ENCODE peak calls at places on chromosomes 13 and 19, in eight cellular contexts. I is heart left ventricle; W is CD4-positive, alpha-beta T cell; D is upper lobe of right lung; Y is brain microvascular endothelial cell; H is left lung; P is omental fat pad; A is sigmoid colon. S is an unnamed sample.

GRCh38 chr19:43774103-43774939 is 6.5 kb downstream of the KCNN4 start:
- DNase-seq in D (peak; percentile 85), P (no peak), Y (peak; percentile 61), I (peak; percentile 59), A (no peak), H (peak; percentile 87), W (no peak), S (no peak)

GRCh38 chr13:54965881-54966280 is 1937.3 kb downstream of the OLFM4 start:
- DNase-seq in P (no peak), D (no peak), H (no peak), Y (no peak), A (no peak), I (no peak), W (no peak), S (peak; percentile 3)

GRCh38 chr19:17075860-17076538 is 422 bp downstream of the MYO9B start:
- DNase-seq in W (peak; percentile 28), Y (peak; percentile 12), H (peak; percentile 88), D (peak; percentile 78), A (peak; percentile 79), I (peak; percentile 48), P (no peak), S (no peak)

GRCh38 chr13:38662362-38662761 is 24.5 kb upstream of the FREM2 start:
- DNase-seq in I (no peak), D (no peak), H (no peak), P (no peak), Y (peak; percentile 66), A (no peak), W (no peak), S (peak; percentile 64)

GRCh38 chr13:20882206-20882605 is 20.3 kb downstream of the XPO4 start:
- DNase-seq in P (no peak), A (no peak), Y (peak; percentile 10), I (no peak), D (no peak), W (no peak), H (no peak), S (no peak)

GRCh38 chr19:18865973-18866799 is 29.8 kb downstream of the CERS1 start:
- DNase-seq in H (peak; percentile 94), I (peak; percentile 61), P (peak; percentile 39), W (peak; percentile 48), A (no peak), Y (peak; percentile 31), D (peak; percentile 83), S (no peak)

GRCh38 chr13:104648291-104648690 is 1582.1 kb upstream of the SLC10A2 start:
- DNase-seq in H (no peak), A (no peak), I (no peak), P (no peak), D (no peak), Y (no peak), W (no peak), S (no peak)

GRCh38 chr19:50341091-50341564 is 12.0 kb upstream of the KCNC3 start:
- DNase-seq in A (no peak), P (no peak), W (no peak), H (no peak), I (no peak), Y (no peak), D (no peak), S (no peak)

GRCh38 chr19:42279902-42280760 is 11.1 kb downstream of the CIC start:
- DNase-seq in Y (peak; percentile 82), I (peak; percentile 95), P (peak; percentile 89), H (peak; percentile 93), D (peak; percentile 93), W (peak; percentile 82), A (peak; percentile 98), S (no peak)

GRCh38 chr19:29663861-29664752 is 1.2 kb upstream of the PLEKHF1 start:
- DNase-seq in P (no peak), I (no peak), H (peak; percentile 61), D (peak; percentile 62), Y (peak; percentile 21), A (peak; percentile 64), W (no peak), S (no peak)

GRCh38 chr13:51797664-51798488 is 6.1 kb downstream of the DHRS12 start:
- DNase-seq in D (no peak), P (no peak), Y (peak; percentile 40), W (peak; percentile 61), A (peak; percentile 71), I (no peak), H (no peak), S (peak; percentile 37)

GRCh38 chr13:79442706-79443105 is 36.7 kb upstream of the RBM26 start:
- DNase-seq in D (no peak), A (no peak), H (no peak), W (no peak), Y (no peak), I (no peak), P (no peak), S (no peak)

GRCh38 chr13:79447141-79447540 is 33.8 kb upstream of the NDFIP2 start:
- DNase-seq in D (no peak), Y (no peak), P (no peak), W (no peak), A (no peak), H (no peak), I (no peak), S (no peak)

GRCh38 chr13:79447741-79448140 is 33.2 kb upstream of the NDFIP2 start:
- DNase-seq in I (no peak), W (no peak), A (no peak), D (no peak), H (no peak), P (no peak), Y (no peak), S (no peak)

GRCh38 chr13:79448413-79448812 is 32.5 kb upstream of the NDFIP2 start:
- DNase-seq in W (no peak), A (no peak), Y (no peak), I (no peak), P (no peak), D (no peak), H (no peak), S (no peak)

DNA sequence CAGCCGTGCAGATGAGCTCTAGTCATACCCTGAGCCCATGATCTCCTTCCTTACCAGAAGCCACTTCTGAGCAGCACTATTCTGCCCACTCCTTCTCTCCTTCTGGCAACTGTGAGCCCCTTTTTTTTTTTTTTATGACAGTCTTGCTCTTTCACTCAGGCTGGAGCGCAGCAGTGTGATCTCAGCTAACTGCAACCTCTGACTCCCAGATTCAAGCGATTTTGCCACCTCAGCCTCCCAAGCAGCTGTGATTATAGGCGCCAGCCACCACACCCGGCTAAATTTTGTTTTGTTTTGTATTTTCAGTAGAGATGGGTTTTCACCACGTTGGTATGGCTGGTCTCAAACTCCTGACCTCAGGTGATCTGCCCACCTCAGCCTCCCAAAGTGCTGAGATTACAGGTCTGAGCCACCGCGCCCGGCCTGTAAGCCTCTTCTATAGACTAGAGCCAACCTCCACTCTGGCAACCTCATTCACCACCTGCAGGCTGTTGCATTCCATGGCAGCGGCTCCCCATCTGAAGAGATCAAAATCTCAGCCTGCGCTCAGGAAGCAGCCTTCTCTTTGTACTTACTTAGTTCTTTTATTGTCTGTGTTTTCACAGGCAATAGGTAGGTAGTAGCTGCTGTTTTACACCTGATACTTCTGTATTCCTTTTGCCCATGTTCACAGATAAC is 34.8 kb upstream of the NDFIP2 start:
- DNase-seq in A (no peak), W (no peak), I (no peak), P (no peak), H (no peak), Y (no peak), D (no peak), S (no peak)
- TF ChIP-seq CTCF in A (no peak), W (no peak), I (no peak), P (no peak), H (no peak), Y (no peak), D (no peak), S (no peak)

GRCh38 chr19:33404506-33404905 is 31.0 kb downstream of the CEBPG start:
- DNase-seq in A (peak; percentile 45), D (no peak), I (no peak), H (peak; percentile 15), Y (no peak), W (no peak), P (no peak), S (no peak)
- TF ChIP-seq CTCF in A (no peak), D (no peak), I (no peak), H (no peak), Y (no peak), W (no peak), P (no peak), S (no peak)

GRCh38 chr13:42498521-42498920 is 75.4 kb upstream of the TNFSF11 start:
- DNase-seq in I (no peak), H (no peak), W (no peak), P (no peak), A (no peak), Y (no peak), D (no peak), S (no peak)
- TF ChIP-seq CTCF in I (no peak), H (no peak), W (no peak), P (no peak), A (no peak), Y (peak; percentile 33), D (no peak), S (no peak)

GRCh38 chr13:101453784-101454201 is 1.3 kb downstream of the ITGBL1 start:
- DNase-seq in I (no peak), D (peak; percentile 73), P (no peak), Y (no peak), W (no peak), H (peak; percentile 80), A (no peak), S (no peak)
- TF ChIP-seq CTCF in I (no peak), D (peak; percentile 33), P (no peak), Y (no peak), W (no peak), H (no peak), A (no peak), S (peak; percentile 6)

DNA sequence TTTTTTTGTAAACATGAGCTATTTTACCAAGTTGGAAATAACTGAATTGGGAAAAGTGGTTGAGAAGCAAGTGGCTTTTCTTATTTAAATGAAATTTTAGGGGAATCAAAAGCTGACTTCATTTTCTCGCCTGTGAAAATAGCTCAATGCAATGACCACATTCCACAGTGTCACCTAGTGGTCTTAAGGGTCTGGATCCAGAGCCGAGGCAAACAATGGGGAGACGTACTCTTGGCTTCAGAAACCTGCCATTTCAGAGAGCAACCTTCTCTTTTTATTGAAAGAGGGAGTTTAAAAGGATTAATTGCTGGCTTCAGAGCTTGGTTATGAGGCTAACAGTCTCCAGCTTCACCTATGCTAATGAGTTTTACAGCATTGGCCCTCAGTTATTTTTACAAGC is 39.7 kb upstream of the RXFP2 start:
- DNase-seq in Y (no peak), A (no peak), H (no peak), I (no peak), W (no peak), P (no peak), D (no peak), S (peak; percentile 5)
- TF ChIP-seq CTCF in Y (peak; percentile 56), A (no peak), H (no peak), I (no peak), W (no peak), P (no peak), D (no peak), S (peak; percentile 40)

GRCh38 chr13:49561064-49561410 is 24.3 kb downstream of the RCBTB1 start:
- DNase-seq in D (no peak), P (no peak), Y (no peak), I (peak; percentile 15), H (no peak), W (no peak), A (no peak), S (no peak)

GRCh38 chr13:49559006-49559405 is 26.4 kb downstream of the RCBTB1 start:
- DNase-seq in W (no peak), Y (no peak), I (no peak), D (no peak), H (no peak), A (no peak), P (no peak), S (no peak)

GRCh38 chr13:49563513-49563912 is 21.8 kb downstream of the RCBTB1 start:
- DNase-seq in D (no peak), Y (no peak), W (no peak), P (no peak), H (no peak), A (no peak), I (no peak), S (no peak)

GRCh38 chr13:49560270-49561063 is 24.9 kb downstream of the RCBTB1 start:
- DNase-seq in A (no peak), D (no peak), H (no peak), P (no peak), I (no peak), Y (peak; percentile 39), W (no peak), S (peak; percentile 19)
- TF ChIP-seq CTCF in A (no peak), D (peak; percentile 31), H (no peak), P (no peak), I (no peak), Y (peak; percentile 66), W (no peak), S (peak; percentile 49)